ENCODE peak calls at places on chromosomes 11 and 22, in nine cellular contexts. T, F, K, H, X, G, C, Z and L are unnamed samples. For H3K9me2, the result is how much of the 10 kb centered on the place peaks cover.

GRCh38 chr11:32434387-32435151 is 770 bp downstream of the WT1 start:
- DNase-seq in T (no peak), F (no peak), K (no peak), H (peak), X (no peak), G (peak), C (peak), Z (no peak), L (no peak)

GRCh38 chr11:106309070-106309684 is 231.7 kb downstream of the AASDHPPT start:
- DNase-seq in T (no peak), F (no peak), K (no peak), H (no peak), X (no peak), G (no peak), C (no peak), Z (no peak), L (no peak)

GRCh38 chr11:43789700-43790443 is 90.8 kb upstream of the ALKBH3 start:
- DNase-seq in T (peak), F (no peak), K (peak), H (no peak), X (peak), G (peak), C (no peak), Z (no peak), L (no peak)

GRCh38 chr11:61976420-61976800 is 9.0 kb upstream of the FTH1 start:
- DNase-seq in T (no peak), F (no peak), K (no peak), H (no peak), X (no peak), G (no peak), C (no peak), Z (no peak), L (no peak)

GRCh38 chr22:23437779-23438178 is 142.3 kb downstream of the IGLL1 start:
- DNase-seq in T (no peak), F (no peak), K (no peak), H (no peak), X (no peak), G (no peak), C (no peak), Z (no peak), L (no peak)

GRCh38 chr11:120197977-120198376 is 12.9 kb upstream of the OAF start:
- DNase-seq in T (no peak), F (no peak), K (no peak), H (peak), X (no peak), G (no peak), C (peak), Z (no peak), L (no peak)

GRCh38 chr11:128666397-128666796 is 27.5 kb upstream of the FLI1 start:
- DNase-seq in T (no peak), F (no peak), K (no peak), H (no peak), X (no peak), G (no peak), C (no peak), Z (no peak), L (no peak)

GRCh38 chr11:20014067-20014402 is 146.2 kb downstream of the DBX1 start:
- DNase-seq in T (no peak), F (no peak), K (no peak), H (no peak), X (no peak), G (no peak), C (no peak), Z (no peak), L (no peak)

GRCh38 chr11:97966901-97967300 is 1053.8 kb upstream of the CNTN5 start:
- DNase-seq in T (no peak), F (no peak), K (no peak), H (no peak), X (no peak), G (peak), C (no peak), Z (no peak), L (no peak)

GRCh38 chr11:126072141-126072741 is 9.6 kb upstream of the CDON start:
- DNase-seq in T (no peak), F (no peak), K (no peak), H (peak), X (peak), G (peak), C (no peak), Z (no peak), L (no peak)

GRCh38 chr11:8757047-8757446 is 74.5 kb downstream of the RPL27A start:
- DNase-seq in T (no peak), F (no peak), K (peak), H (no peak), X (no peak), G (peak), C (no peak), Z (no peak), L (no peak)

GRCh38 chr11:14435717-14436116 is 63.9 kb downstream of the COPB1 start:
- DNase-seq in T (no peak), F (no peak), K (no peak), H (no peak), X (no peak), G (no peak), C (no peak), Z (no peak), L (no peak)

GRCh38 chr11:45906096-45906682 is 882 bp downstream of the FREY1 start:
- DNase-seq in T (no peak), F (no peak), K (no peak), H (no peak), X (no peak), G (no peak), C (no peak), Z (no peak), L (peak)

GRCh38 chr11:130449996-130450419 is 1.6 kb downstream of the ADAMTS15 start:
- DNase-seq in T (no peak), F (no peak), K (no peak), H (peak), X (no peak), G (no peak), C (peak), Z (no peak), L (no peak)

DNA sequence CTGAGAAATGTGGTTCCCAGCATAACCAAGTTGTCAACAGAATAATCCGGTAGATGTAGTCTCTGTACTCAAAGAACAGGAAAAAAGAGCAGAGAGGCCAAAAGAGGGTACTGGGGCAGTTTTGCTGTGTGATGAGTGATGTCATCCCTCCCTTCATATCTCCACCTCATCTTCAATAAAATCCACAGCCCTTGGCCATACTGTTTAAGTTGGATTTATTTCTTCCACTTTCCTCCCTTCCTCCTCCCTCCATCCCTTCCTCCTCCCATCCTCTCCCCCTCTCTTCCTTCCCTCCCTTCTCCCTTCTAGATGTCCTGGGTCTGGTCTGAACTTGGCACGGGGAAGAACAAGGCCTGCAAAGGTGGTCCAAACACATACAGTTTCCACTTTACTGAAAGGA is 18.2 kb upstream of the GRK3 start:
- DNase-seq in T (no peak), F (no peak), K (no peak), H (no peak), X (no peak), G (no peak), C (no peak), Z (no peak), L (no peak)
- H3K4me2 ChIP-seq in T (peak), F (no peak), K (no peak), H (no peak), X (no peak), G (no peak), C (no peak), Z (no peak), L (no peak)

GRCh38 chr11:72688929-72689328 is 14.7 kb upstream of the PDE2A start:
- DNase-seq in T (no peak), F (no peak), K (no peak), H (no peak), X (no peak), G (no peak), C (no peak), Z (no peak), L (no peak)
- H3K9me2 ChIP-seq in T (under half), F (under half), K (under half), H (under half), X (under half), G (under half), C (under half), Z (under half), L (under half)

DNA sequence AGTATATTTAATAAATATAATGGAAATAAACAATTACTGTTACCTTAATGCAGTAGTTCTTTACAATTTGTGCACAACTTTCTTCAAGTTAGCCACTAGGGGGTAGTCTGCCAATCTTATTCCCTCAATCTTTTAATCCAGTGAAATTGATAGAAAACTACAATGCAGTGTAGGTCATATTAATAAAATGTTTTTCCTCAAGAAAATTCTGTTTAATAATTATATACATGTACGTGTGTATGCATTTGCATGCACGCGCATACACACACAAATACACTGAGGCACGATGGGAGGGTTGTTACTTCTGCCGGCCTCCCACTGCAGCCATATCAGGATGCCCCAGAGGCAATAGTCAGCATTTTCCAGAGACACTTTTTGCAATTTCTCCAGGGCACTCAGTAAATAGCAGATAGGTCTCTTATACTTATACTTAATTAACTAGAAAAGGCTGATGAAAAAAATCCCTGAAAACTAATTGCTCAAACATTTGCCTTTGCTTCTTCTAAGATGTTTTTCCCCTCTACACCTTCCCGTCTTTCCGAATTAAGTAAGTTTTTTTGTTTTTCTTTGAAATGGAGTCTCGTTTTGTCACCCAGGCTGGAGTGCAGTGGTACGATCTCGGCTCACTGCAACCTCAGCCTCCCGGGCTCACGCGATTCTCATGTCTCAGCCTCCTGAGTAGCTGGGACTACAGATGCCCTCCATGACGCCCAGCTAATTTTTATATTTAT is 3.1 kb downstream of the GAB2 start:
- DNase-seq in T (no peak), F (no peak), K (peak), H (peak), X (peak), G (peak), C (peak), Z (peak), L (peak)
- H3K4me2 ChIP-seq in T (no peak), F (no peak), K (no peak), H (no peak), X (no peak), G (no peak), C (no peak), Z (no peak), L (no peak)

DNA sequence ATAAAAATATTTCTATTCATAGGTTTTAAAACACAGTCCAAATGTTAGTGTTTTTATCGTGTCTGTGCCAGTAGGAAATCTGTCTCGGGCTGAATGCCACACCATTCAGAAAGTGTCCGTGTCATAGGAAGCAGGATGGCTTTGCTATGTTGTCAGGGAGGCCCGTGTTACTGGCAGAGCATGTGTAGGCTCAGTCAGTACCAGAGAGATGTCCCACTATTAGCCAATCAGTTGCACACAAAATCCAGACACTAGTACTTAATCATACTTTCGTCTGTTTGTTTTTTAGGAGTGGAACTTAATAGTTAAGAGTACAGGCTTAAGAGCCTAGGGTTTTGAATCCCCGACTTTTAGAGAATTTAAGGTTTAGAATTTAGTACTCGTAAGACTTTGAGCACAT is 30.2 kb upstream of the SYN3 start:
- DNase-seq in T (no peak), F (no peak), K (no peak), H (no peak), X (no peak), G (no peak), C (no peak), Z (no peak), L (no peak)
- H3K9me2 ChIP-seq in T (under half), F (under half), K (under half), H (under half), X (under half), G (under half), C (under half), Z (under half), L (under half)

GRCh38 chr11:134569195-134569594 is 157.2 kb upstream of the B3GAT1 start:
- DNase-seq in T (no peak), F (no peak), K (no peak), H (no peak), X (peak), G (no peak), C (no peak), Z (no peak), L (no peak)
- H3K4me2 ChIP-seq in T (no peak), F (no peak), K (no peak), H (no peak), X (no peak), G (no peak), C (no peak), Z (no peak), L (no peak)

DNA sequence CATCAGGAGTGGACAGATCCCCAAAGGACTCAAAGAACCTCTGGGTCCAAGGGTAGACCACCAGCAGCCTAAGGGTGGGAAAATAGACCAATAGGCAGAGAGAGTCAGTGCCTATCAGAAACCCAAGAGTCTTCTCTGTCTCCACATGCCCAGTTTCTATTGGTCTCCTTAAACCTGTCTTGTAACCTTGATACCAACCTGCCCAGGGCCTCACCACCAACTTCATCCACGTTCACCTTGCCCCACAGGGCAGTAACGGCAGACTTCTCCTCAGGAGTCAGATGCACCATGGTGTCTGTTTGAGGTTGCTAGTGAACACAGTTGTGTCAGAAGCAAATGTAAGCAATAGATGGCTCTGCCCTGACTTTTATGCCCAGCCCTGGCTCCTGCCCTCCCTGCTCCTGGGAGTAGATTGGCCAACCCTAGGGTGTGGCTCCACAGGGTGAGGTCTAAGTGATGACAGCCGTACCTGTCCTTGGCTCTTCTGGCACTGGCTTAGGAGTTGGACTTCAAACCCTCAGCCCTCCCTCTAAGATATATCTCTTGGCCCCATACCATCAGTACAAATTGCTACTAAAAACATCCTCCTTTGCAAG is at the start of gene HBB:
- DNase-seq in T (no peak), F (no peak), K (no peak), H (no peak), X (no peak), G (no peak), C (no peak), Z (no peak), L (no peak)
- H3K9me2 ChIP-seq in T (under half), F (under half), K (under half), H (under half), X (under half), G (under half), C (under half), Z (under half), L (under half)

GRCh38 chr11:35892166-35892565 is 51.7 kb upstream of the LDLRAD3 start:
- DNase-seq in T (no peak), F (no peak), K (peak), H (no peak), X (peak), G (no peak), C (no peak), Z (no peak), L (no peak)

GRCh38 chr11:35897019-35897418 is 46.8 kb upstream of the LDLRAD3 start:
- DNase-seq in T (no peak), F (no peak), K (no peak), H (no peak), X (peak), G (no peak), C (no peak), Z (no peak), L (no peak)

DNA sequence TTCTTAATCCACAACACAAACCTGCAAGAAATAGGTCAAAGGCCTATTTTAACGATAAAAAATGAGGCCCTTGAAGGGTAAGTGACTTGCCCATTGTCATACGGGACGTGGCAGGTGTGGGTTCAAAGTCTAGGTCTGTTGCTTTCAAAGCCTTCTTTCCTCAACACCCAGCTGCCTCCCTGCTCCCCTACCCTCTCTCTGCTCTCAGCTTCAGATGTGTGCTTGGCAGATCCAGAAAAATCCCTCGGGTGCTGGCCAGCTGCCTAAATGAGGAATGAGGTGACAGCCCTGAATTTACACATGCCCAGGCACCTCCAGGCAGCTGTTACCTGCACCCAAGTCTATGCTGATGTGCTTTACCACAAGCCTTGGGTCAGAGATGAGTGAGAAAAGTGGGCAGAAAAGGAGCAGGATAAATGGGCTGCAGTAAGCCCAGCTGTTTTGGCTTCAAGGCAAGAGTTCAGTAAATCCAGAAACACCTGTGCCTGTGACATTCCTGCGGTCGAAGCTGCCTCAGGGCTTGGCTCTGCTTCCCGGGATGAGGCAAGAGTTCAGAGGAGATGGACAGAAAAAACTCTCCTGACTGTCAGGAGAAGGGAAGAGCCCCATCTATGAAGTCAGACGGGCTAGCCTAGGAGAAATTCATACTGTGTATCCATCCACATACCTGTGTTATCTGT is 49.9 kb upstream of the LDLRAD3 start:
- DNase-seq in T (no peak), F (no peak), K (no peak), H (peak), X (peak), G (peak), C (no peak), Z (no peak), L (no peak)
- H3K4me2 ChIP-seq in T (no peak), F (no peak), K (no peak), H (no peak), X (peak), G (peak), C (no peak), Z (no peak), L (no peak)

GRCh38 chr22:43451651-43452050 is 39.8 kb downstream of the MPPED1 start:
- DNase-seq in T (no peak), F (no peak), K (no peak), H (no peak), X (no peak), G (no peak), C (no peak), Z (no peak), L (no peak)
- H3K9me2 ChIP-seq in T (under half), F (under half), K (under half), H (under half), X (under half), G (under half), C (under half), Z (under half), L (under half)